ENCODE peak calls at places on chromosomes 6 and 20, in seven cellular contexts. One of them, this sample, is unnamed.

GRCh38 chr6:37314803-37315515 is 38.8 kb upstream of the RNF8 start:
- DNase-seq in pulmonary artery endothelial cell: peak; percentile 57
- DNase-seq in occipital lobe: no peak
- DNase-seq in GM13977: peak; percentile 37
- DNase-seq in cerebellum: no peak
- DNase-seq in NT2/D1: peak; percentile 15
- DNase-seq in C1 segment of cervical spinal cord: no peak
- DNase-seq in this sample: no peak

GRCh38 chr6:82419859-82420258 is 56.2 kb downstream of the TPBG start:
- DNase-seq in pulmonary artery endothelial cell: no peak
- DNase-seq in occipital lobe: no peak
- DNase-seq in GM13977: no peak
- DNase-seq in cerebellum: no peak
- DNase-seq in NT2/D1: no peak
- DNase-seq in C1 segment of cervical spinal cord: no peak
- DNase-seq in this sample: no peak

GRCh38 chr6:2877057-2877882 is 25.8 kb downstream of the SERPINB9 start:
- DNase-seq in pulmonary artery endothelial cell: no peak
- DNase-seq in occipital lobe: no peak
- DNase-seq in GM13977: no peak
- DNase-seq in cerebellum: no peak
- DNase-seq in NT2/D1: no peak
- DNase-seq in C1 segment of cervical spinal cord: no peak
- DNase-seq in this sample: no peak

GRCh38 chr6:168097621-168098430 is 18.8 kb upstream of the FRMD1 start:
- DNase-seq in pulmonary artery endothelial cell: no peak
- DNase-seq in occipital lobe: no peak
- DNase-seq in GM13977: no peak
- DNase-seq in cerebellum: peak; percentile 55
- DNase-seq in NT2/D1: no peak
- DNase-seq in C1 segment of cervical spinal cord: no peak
- DNase-seq in this sample: no peak

GRCh38 chr20:61814244-61814643 is 251.4 kb downstream of the TAF4 start:
- DNase-seq in pulmonary artery endothelial cell: no peak
- DNase-seq in occipital lobe: no peak
- DNase-seq in GM13977: no peak
- DNase-seq in cerebellum: no peak
- DNase-seq in NT2/D1: no peak
- DNase-seq in C1 segment of cervical spinal cord: no peak
- DNase-seq in this sample: no peak

GRCh38 chr6:21019614-21020013 is 485.4 kb downstream of the CDKAL1 start:
- DNase-seq in pulmonary artery endothelial cell: no peak
- DNase-seq in occipital lobe: no peak
- DNase-seq in GM13977: no peak
- DNase-seq in cerebellum: no peak
- DNase-seq in NT2/D1: no peak
- DNase-seq in C1 segment of cervical spinal cord: no peak
- DNase-seq in this sample: no peak

GRCh38 chr6:124234806-124235205 is 431.1 kb downstream of the NKAIN2 start:
- DNase-seq in pulmonary artery endothelial cell: no peak
- DNase-seq in occipital lobe: no peak
- DNase-seq in GM13977: no peak
- DNase-seq in cerebellum: peak; percentile 54
- DNase-seq in NT2/D1: no peak
- DNase-seq in C1 segment of cervical spinal cord: no peak
- DNase-seq in this sample: no peak

GRCh38 chr6:156686429-156686939 is 90.7 kb upstream of the ARID1B start:
- DNase-seq in pulmonary artery endothelial cell: no peak
- DNase-seq in occipital lobe: no peak
- DNase-seq in GM13977: peak; percentile 50
- DNase-seq in cerebellum: peak; percentile 68
- DNase-seq in NT2/D1: peak; percentile 23
- DNase-seq in C1 segment of cervical spinal cord: no peak
- DNase-seq in this sample: peak; percentile 86

GRCh38 chr6:87653074-87653962 is 48.7 kb downstream of the AKIRIN2 start:
- DNase-seq in pulmonary artery endothelial cell: no peak
- DNase-seq in occipital lobe: no peak
- DNase-seq in GM13977: no peak
- DNase-seq in cerebellum: no peak
- DNase-seq in NT2/D1: no peak
- DNase-seq in C1 segment of cervical spinal cord: no peak
- DNase-seq in this sample: no peak

GRCh38 chr20:542777-543368 is 717 bp downstream of the CSNK2A1 start:
- DNase-seq in pulmonary artery endothelial cell: no peak
- DNase-seq in occipital lobe: no peak
- DNase-seq in GM13977: peak; percentile 57
- DNase-seq in cerebellum: no peak
- DNase-seq in NT2/D1: no peak
- DNase-seq in C1 segment of cervical spinal cord: no peak
- DNase-seq in this sample: no peak

GRCh38 chr6:10719386-10720228 is 3.3 kb upstream of the TMEM14C start:
- DNase-seq in pulmonary artery endothelial cell: no peak
- DNase-seq in occipital lobe: no peak
- DNase-seq in GM13977: no peak
- DNase-seq in cerebellum: no peak
- DNase-seq in NT2/D1: no peak
- DNase-seq in C1 segment of cervical spinal cord: no peak
- DNase-seq in this sample: no peak

GRCh38 chr6:111625099-111625416 is 19.4 kb upstream of the TRAF3IP2 start:
- DNase-seq in pulmonary artery endothelial cell: no peak
- DNase-seq in occipital lobe: no peak
- DNase-seq in GM13977: no peak
- DNase-seq in cerebellum: no peak
- DNase-seq in NT2/D1: no peak
- DNase-seq in C1 segment of cervical spinal cord: no peak
- DNase-seq in this sample: no peak

GRCh38 chr6:79463721-79464120 is 73.5 kb downstream of the LCA5 start:
- DNase-seq in pulmonary artery endothelial cell: no peak
- DNase-seq in occipital lobe: no peak
- DNase-seq in GM13977: no peak
- DNase-seq in cerebellum: no peak
- DNase-seq in NT2/D1: peak; percentile 28
- DNase-seq in C1 segment of cervical spinal cord: no peak
- DNase-seq in this sample: no peak

GRCh38 chr20:34367155-34367554 is 4.1 kb downstream of the ITCH start:
- DNase-seq in pulmonary artery endothelial cell: no peak
- DNase-seq in occipital lobe: no peak
- DNase-seq in GM13977: no peak
- DNase-seq in cerebellum: no peak
- DNase-seq in NT2/D1: no peak
- DNase-seq in C1 segment of cervical spinal cord: no peak
- DNase-seq in this sample: no peak

GRCh38 chr6:37624606-37625574 is 72.8 kb downstream of the MDGA1 start:
- DNase-seq in pulmonary artery endothelial cell: no peak
- DNase-seq in occipital lobe: peak; percentile 14
- DNase-seq in GM13977: no peak
- DNase-seq in cerebellum: peak; percentile 88
- DNase-seq in NT2/D1: no peak
- DNase-seq in C1 segment of cervical spinal cord: no peak
- DNase-seq in this sample: no peak

GRCh38 chr6:41039060-41039998 is at the start of gene UNC5CL:
- DNase-seq in pulmonary artery endothelial cell: no peak
- DNase-seq in occipital lobe: no peak
- DNase-seq in GM13977: peak; percentile 80
- DNase-seq in cerebellum: peak; percentile 7
- DNase-seq in NT2/D1: no peak
- DNase-seq in C1 segment of cervical spinal cord: no peak
- DNase-seq in this sample: no peak

GRCh38 chr6:84172574-84172973 is 54.9 kb downstream of the CEP162 start:
- DNase-seq in pulmonary artery endothelial cell: no peak
- DNase-seq in occipital lobe: no peak
- DNase-seq in GM13977: no peak
- DNase-seq in cerebellum: no peak
- DNase-seq in NT2/D1: no peak
- DNase-seq in C1 segment of cervical spinal cord: no peak
- DNase-seq in this sample: no peak

GRCh38 chr20:37265152-37265551 is 3.5 kb upstream of the GHRH start:
- DNase-seq in pulmonary artery endothelial cell: no peak
- DNase-seq in occipital lobe: no peak
- DNase-seq in GM13977: peak; percentile 57
- DNase-seq in cerebellum: no peak
- DNase-seq in NT2/D1: no peak
- DNase-seq in C1 segment of cervical spinal cord: no peak
- DNase-seq in this sample: no peak

GRCh38 chr6:32424584-32424983 is 15.1 kb upstream of the HLA-DRA start:
- DNase-seq in pulmonary artery endothelial cell: no peak
- DNase-seq in occipital lobe: no peak
- DNase-seq in GM13977: no peak
- DNase-seq in cerebellum: no peak
- DNase-seq in NT2/D1: no peak
- DNase-seq in C1 segment of cervical spinal cord: no peak
- DNase-seq in this sample: no peak

GRCh38 chr6:4759997-4760396 is 16.2 kb upstream of the CDYL start:
- DNase-seq in pulmonary artery endothelial cell: no peak
- DNase-seq in occipital lobe: no peak
- DNase-seq in GM13977: no peak
- DNase-seq in cerebellum: no peak
- DNase-seq in NT2/D1: no peak
- DNase-seq in C1 segment of cervical spinal cord: no peak
- DNase-seq in this sample: no peak

GRCh38 chr6:69601132-69601531 is 195.7 kb downstream of the LMBRD1 start:
- DNase-seq in pulmonary artery endothelial cell: no peak
- DNase-seq in occipital lobe: no peak
- DNase-seq in GM13977: no peak
- DNase-seq in cerebellum: no peak
- DNase-seq in NT2/D1: no peak
- DNase-seq in C1 segment of cervical spinal cord: no peak
- DNase-seq in this sample: no peak

GRCh38 chr6:71887006-71887743 is 825 bp downstream of the RIMS1 start:
- DNase-seq in pulmonary artery endothelial cell: no peak
- DNase-seq in occipital lobe: no peak
- DNase-seq in GM13977: peak; percentile 8
- DNase-seq in cerebellum: peak; percentile 57
- DNase-seq in NT2/D1: no peak
- DNase-seq in C1 segment of cervical spinal cord: no peak
- DNase-seq in this sample: no peak

GRCh38 chr6:13725570-13725969 is 13.9 kb upstream of the RANBP9 start:
- DNase-seq in pulmonary artery endothelial cell: no peak
- DNase-seq in occipital lobe: no peak
- DNase-seq in GM13977: no peak
- DNase-seq in cerebellum: no peak
- DNase-seq in NT2/D1: no peak
- DNase-seq in C1 segment of cervical spinal cord: no peak
- DNase-seq in this sample: no peak

GRCh38 chr20:57097245-57097935 is 169.1 kb downstream of the BMP7 start:
- DNase-seq in pulmonary artery endothelial cell: no peak
- DNase-seq in occipital lobe: no peak
- DNase-seq in GM13977: no peak
- DNase-seq in cerebellum: no peak
- DNase-seq in NT2/D1: no peak
- DNase-seq in C1 segment of cervical spinal cord: no peak
- DNase-seq in this sample: no peak

GRCh38 chr6:158662607-158663464 is 13.0 kb downstream of the SYTL3 start:
- DNase-seq in pulmonary artery endothelial cell: no peak
- DNase-seq in occipital lobe: no peak
- DNase-seq in GM13977: no peak
- DNase-seq in cerebellum: no peak
- DNase-seq in NT2/D1: no peak
- DNase-seq in C1 segment of cervical spinal cord: no peak
- DNase-seq in this sample: no peak

GRCh38 chr6:47235964-47236760 is 73.5 kb downstream of the TNFRSF21 start:
- DNase-seq in pulmonary artery endothelial cell: no peak
- DNase-seq in occipital lobe: no peak
- DNase-seq in GM13977: no peak
- DNase-seq in cerebellum: peak; percentile 22
- DNase-seq in NT2/D1: no peak
- DNase-seq in C1 segment of cervical spinal cord: no peak
- DNase-seq in this sample: no peak

GRCh38 chr6:142356271-142356938 is 54.6 kb downstream of the ADGRG6 start:
- DNase-seq in pulmonary artery endothelial cell: no peak
- DNase-seq in occipital lobe: no peak
- DNase-seq in GM13977: no peak
- DNase-seq in cerebellum: no peak
- DNase-seq in NT2/D1: no peak
- DNase-seq in C1 segment of cervical spinal cord: no peak
- DNase-seq in this sample: no peak

GRCh38 chr20:18662279-18662678 is 74.4 kb downstream of the DTD1 start:
- DNase-seq in pulmonary artery endothelial cell: no peak
- DNase-seq in occipital lobe: no peak
- DNase-seq in GM13977: peak; percentile 17
- DNase-seq in cerebellum: no peak
- DNase-seq in NT2/D1: no peak
- DNase-seq in C1 segment of cervical spinal cord: no peak
- DNase-seq in this sample: no peak

GRCh38 chr6:156795825-156796224 is 18.6 kb downstream of the ARID1B start:
- DNase-seq in pulmonary artery endothelial cell: no peak
- DNase-seq in occipital lobe: no peak
- DNase-seq in GM13977: no peak
- DNase-seq in cerebellum: peak; percentile 53
- DNase-seq in NT2/D1: no peak
- DNase-seq in C1 segment of cervical spinal cord: no peak
- DNase-seq in this sample: no peak

GRCh38 chr6:79631800-79632172 is 657 bp downstream of the SH3BGRL2 start:
- DNase-seq in pulmonary artery endothelial cell: no peak
- DNase-seq in occipital lobe: no peak
- DNase-seq in GM13977: peak; percentile 21
- DNase-seq in cerebellum: peak; percentile 33
- DNase-seq in NT2/D1: no peak
- DNase-seq in C1 segment of cervical spinal cord: no peak
- DNase-seq in this sample: no peak

This sample was measured in hippocampal formation.